ENCODE peak calls at places on chromosomes 1 and 21, in four cellular contexts. S is Calu3, Y is uterus, O is progenitor cell of endocrine pancreas. G is an unnamed sample.

GRCh38 chr1:9322845-9323244 is 30.2 kb downstream of the SPSB1 start:
- DNase-seq in Y (no peak), O (no peak), S (no peak), G (no peak)

GRCh38 chr1:208054485-208054884 is 143.6 kb upstream of the CD34 start:
- DNase-seq in O (no peak), S (no peak), Y (no peak), G (no peak)

GRCh38 chr1:29706936-29707335 is 470.6 kb downstream of the PTPRU start:
- DNase-seq in O (peak; percentile 52), S (peak; percentile 69), Y (no peak), G (no peak)

GRCh38 chr1:71834570-71835441 is 447.5 kb downstream of the NEGR1 start:
- DNase-seq in S (peak; percentile 1), Y (no peak), O (no peak), G (no peak)

GRCh38 chr1:60564856-60565445 is 491.4 kb upstream of the C1orf87 start:
- DNase-seq in S (no peak), Y (no peak), O (no peak), G (no peak)

GRCh38 chr1:155499953-155500621 is 62.5 kb downstream of the ASH1L start:
- DNase-seq in O (no peak), S (no peak), Y (no peak), G (no peak)

GRCh38 chr21:37240978-37241377 is 26.2 kb downstream of the VPS26C start:
- DNase-seq in Y (no peak), S (no peak), O (no peak), G (no peak)

GRCh38 chr1:57296726-57297252 is 127.1 kb downstream of the DAB1 start:
- DNase-seq in Y (no peak), S (no peak), O (no peak), G (no peak)

GRCh38 chr1:44672254-44672955 is 1.9 kb downstream of the TMEM53 start:
- DNase-seq in Y (no peak), O (no peak), S (no peak), G (no peak)

GRCh38 chr1:165755393-165756010 is 13.2 kb downstream of the TMCO1 start:
- DNase-seq in Y (no peak), O (no peak), S (no peak), G (no peak)

GRCh38 chr1:163095223-163095622 is 26.1 kb downstream of the RGS4 start:
- DNase-seq in O (no peak), Y (no peak), S (no peak), G (no peak)

GRCh38 chr1:204025917-204026709 is 46.8 kb upstream of the SOX13 start:
- DNase-seq in O (no peak), Y (no peak), S (no peak), G (no peak)

GRCh38 chr1:108854226-108855019 is 2.5 kb downstream of the AKNAD1 start:
- DNase-seq in Y (no peak), S (no peak), O (no peak), G (no peak)

GRCh38 chr1:9612871-9613624 is 24.3 kb downstream of the TMEM201 start:
- DNase-seq in S (no peak), O (no peak), Y (no peak), G (no peak)

GRCh38 chr21:42571391-42572150 is 57.9 kb downstream of the SLC37A1 start:
- DNase-seq in O (no peak), Y (peak; percentile 9), S (no peak), G (no peak)

GRCh38 chr21:40837456-40837855 is 9.5 kb downstream of the DSCAM start:
- DNase-seq in Y (no peak), O (no peak), S (no peak), G (no peak)

GRCh38 chr1:212977781-212978645 is 27.7 kb downstream of the VASH2 start:
- DNase-seq in S (no peak), O (no peak), Y (no peak), G (no peak)

GRCh38 chr1:184937729-184938128 is 36.6 kb downstream of the NIBAN1 start:
- DNase-seq in S (no peak), O (no peak), Y (no peak), G (no peak)

GRCh38 chr1:18949689-18950414 is 6.6 kb downstream of the IFFO2 start:
- DNase-seq in S (no peak), Y (no peak), O (no peak), G (no peak)

GRCh38 chr1:197557302-197557701 is 218.0 kb downstream of the DENND1B start:
- DNase-seq in Y (no peak), S (no peak), O (no peak), G (no peak)

GRCh38 chr1:185208626-185209170 is 51.7 kb downstream of the SWT1 start:
- DNase-seq in O (no peak), S (no peak), Y (no peak), G (no peak)

GRCh38 chr1:152112101-152112884 is 3.0 kb downstream of the TCHH start:
- DNase-seq in Y (no peak), O (no peak), S (no peak), G (no peak)
- TF ChIP-seq CTCF in Y (no peak), O (no peak), S (no peak), G (no peak)

DNA sequence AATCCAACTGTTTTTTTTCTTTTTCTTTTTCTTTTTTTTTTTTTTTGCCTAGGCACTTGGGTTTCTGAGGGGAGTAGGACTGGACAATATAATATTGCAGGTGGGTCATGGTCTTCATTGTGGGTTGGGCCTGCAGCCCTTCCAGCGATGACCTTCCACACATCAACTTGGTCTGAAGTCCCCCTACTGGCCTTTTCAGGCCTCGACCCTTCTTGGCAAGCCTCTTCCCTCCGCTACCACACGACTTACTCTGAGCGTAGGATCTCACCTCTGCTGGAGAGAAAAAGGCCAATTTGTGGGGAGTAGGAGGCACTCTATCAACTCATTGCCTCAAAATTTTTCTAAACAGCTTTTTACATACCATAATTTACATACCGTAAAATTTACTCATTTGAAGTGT is 51.1 kb upstream of the GRIK3 start:
- DNase-seq in Y (no peak), O (no peak), S (no peak), G (no peak)
- TF ChIP-seq CTCF in Y (no peak), O (peak; percentile 50), S (peak; percentile 27), G (no peak)

GRCh38 chr1:183675883-183676282 is 22.8 kb upstream of the APOBEC4 start:
- DNase-seq in O (no peak), S (no peak), Y (no peak), G (no peak)

GRCh38 chr1:183673605-183674150 is 20.6 kb upstream of the APOBEC4 start:
- DNase-seq in S (no peak), Y (no peak), O (no peak), G (no peak)

GRCh38 chr1:183675381-183675780 is 22.3 kb upstream of the APOBEC4 start:
- DNase-seq in S (no peak), Y (no peak), O (no peak), G (no peak)

GRCh38 chr1:183674339-183674738 is 21.2 kb upstream of the APOBEC4 start:
- DNase-seq in Y (no peak), O (no peak), S (no peak), G (no peak)

DNA sequence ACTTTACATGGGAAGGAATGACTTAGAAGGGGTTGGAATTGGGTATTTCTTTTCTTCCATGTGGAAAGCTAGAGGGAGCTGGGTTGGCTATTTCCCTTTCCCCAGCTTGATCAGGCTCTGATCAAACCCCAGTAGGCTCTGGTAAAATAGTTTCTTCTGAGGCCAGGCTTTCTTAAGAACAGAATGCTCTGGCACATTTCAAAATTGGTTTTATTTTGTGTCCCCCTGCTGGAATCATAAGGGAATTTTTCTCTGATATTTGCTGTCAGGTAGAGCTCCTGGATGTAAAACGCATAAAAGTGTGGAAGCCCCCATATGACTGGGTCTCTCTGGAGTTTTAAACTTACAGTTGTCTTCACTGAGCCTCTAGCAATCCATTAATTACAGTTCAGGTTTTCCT is 17.1 kb upstream of the APOBEC4 start:
- DNase-seq in O (no peak), S (no peak), Y (no peak), G (no peak)
- TF ChIP-seq CTCF in O (no peak), S (peak; percentile 17), Y (no peak), G (no peak)

DNA sequence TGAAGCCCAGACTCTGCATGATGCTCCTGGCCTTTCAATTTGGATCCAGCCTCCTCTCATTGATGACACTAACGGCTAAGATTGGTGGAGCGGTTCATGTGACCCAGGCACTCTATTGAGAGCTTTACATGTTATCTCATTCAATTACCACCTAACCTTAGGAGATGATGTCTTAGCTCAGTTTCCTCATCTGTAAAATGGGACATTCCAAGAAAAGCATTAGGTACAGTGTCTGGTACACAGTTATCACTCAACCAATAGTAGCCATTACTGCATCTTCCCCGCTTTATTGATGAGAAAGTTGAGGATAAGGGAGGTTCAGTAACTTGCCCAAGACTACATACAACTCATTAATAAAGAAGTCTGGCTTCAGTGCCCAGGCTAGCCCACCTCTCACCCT is 17.0 kb downstream of the HEYL start:
- DNase-seq in O (no peak), Y (no peak), S (no peak), G (no peak)
- TF ChIP-seq CTCF in O (no peak), Y (no peak), S (no peak), G (no peak)

GRCh38 chr1:177568702-177569101 is 397.9 kb downstream of the BRINP2 start:
- DNase-seq in O (no peak), Y (no peak), S (no peak), G (no peak)
- TF ChIP-seq CTCF in O (peak; percentile 10), Y (no peak), S (peak; percentile 59), G (no peak)